ENCODE peak calls at places on chromosomes 1 and 21, in six cellular contexts. Z, A, V, Q, U and K are unnamed samples.

GRCh38 chr21:42223826-42224575 is 5.1 kb downstream of the ABCG1 start:
- DNase-seq in Z (no peak), A (no peak), V (no peak), Q (no peak), U (no peak), K (no peak)

GRCh38 chr1:24742090-24742938 is 2.9 kb upstream of the CLIC4 start:
- DNase-seq in Z (peak; percentile 47), A (peak; percentile 91), V (peak; percentile 79), Q (peak; percentile 87), U (peak; percentile 94), K (no peak)

GRCh38 chr1:67846538-67846937 is 13.3 kb upstream of the GNG12 start:
- DNase-seq in Z (no peak), A (no peak), V (no peak), Q (no peak), U (no peak), K (no peak)

GRCh38 chr1:25562101-25562927 is 18.9 kb downstream of the LDLRAP1 start:
- DNase-seq in Z (no peak), A (no peak), V (no peak), Q (no peak), U (no peak), K (no peak)

GRCh38 chr1:17196496-17197180 is 8.3 kb upstream of the PADI1 start:
- DNase-seq in Z (no peak), A (no peak), V (peak; percentile 19), Q (no peak), U (no peak), K (no peak)

GRCh38 chr21:17270234-17270633 is 242.6 kb upstream of the CXADR start:
- DNase-seq in Z (no peak), A (peak; percentile 49), V (no peak), Q (peak; percentile 7), U (peak; percentile 31), K (no peak)

GRCh38 chr1:1910651-1911389 is 4.2 kb upstream of the CALML6 start:
- DNase-seq in Z (no peak), A (no peak), V (peak; percentile 25), Q (no peak), U (no peak), K (no peak)

GRCh38 chr1:220281159-220281574 is 8.9 kb upstream of the RAB3GAP2 start:
- DNase-seq in Z (no peak), A (peak; percentile 45), V (no peak), Q (peak; percentile 73), U (peak; percentile 33), K (no peak)

GRCh38 chr1:71641903-71642302 is 561.1 kb upstream of the ZRANB2 start:
- DNase-seq in Z (no peak), A (no peak), V (no peak), Q (no peak), U (no peak), K (no peak)

GRCh38 chr1:14140800-14141526 is 441.0 kb downstream of the PRDM2 start:
- DNase-seq in Z (no peak), A (no peak), V (no peak), Q (no peak), U (no peak), K (no peak)

GRCh38 chr1:236733654-236734053 is 47.4 kb downstream of the ACTN2 start:
- DNase-seq in Z (no peak), A (no peak), V (no peak), Q (peak; percentile 7), U (no peak), K (no peak)

DNA sequence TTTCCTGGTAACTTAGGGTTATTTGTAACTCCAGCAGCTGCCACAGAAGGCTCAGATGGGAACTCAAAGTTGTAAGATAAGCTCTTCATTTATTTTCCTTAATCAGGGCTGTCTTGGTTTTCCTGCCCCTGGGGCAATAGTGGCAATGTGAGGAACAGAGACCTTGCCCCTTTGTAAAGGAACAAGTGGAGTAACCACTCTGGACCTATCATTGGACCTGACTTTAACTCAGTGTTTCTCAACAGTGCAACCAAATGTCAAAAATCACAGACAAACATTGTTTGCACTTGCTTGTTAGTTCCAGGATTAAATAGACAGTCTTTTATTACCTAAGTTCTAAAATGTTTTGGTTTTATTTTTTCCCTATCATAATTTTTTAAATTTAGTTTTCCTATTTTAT is 2.8 kb upstream of the FMO3 start:
- DNase-seq in Z (no peak), A (no peak), V (no peak), Q (no peak), U (no peak), K (no peak)
- H2BK15ac ChIP-seq in Z (no peak overlapping the region), A (no peak overlapping the region), V (no peak overlapping the region), Q (no peak overlapping the region), U (no peak overlapping the region), K (no peak overlapping the region)

GRCh38 chr1:246147471-246148461 is 359.3 kb downstream of the SMYD3 start:
- DNase-seq in Z (no peak), A (peak; percentile 21), V (peak; percentile 54), Q (no peak), U (no peak), K (no peak)
- H3K23ac ChIP-seq in Z (no peak overlapping the region), A (no peak overlapping the region), V (no peak overlapping the region), Q (no peak overlapping the region), U (no peak overlapping the region), K (no peak overlapping the region)

GRCh38 chr1:81254560-81254959 is 546.2 kb upstream of the ADGRL2 start:
- DNase-seq in Z (peak; percentile 43), A (peak; percentile 71), V (peak; percentile 68), Q (peak; percentile 10), U (no peak), K (no peak)
- H2BK15ac ChIP-seq in Z (no peak overlapping the region), A (no peak overlapping the region), V (no peak overlapping the region), Q (no peak overlapping the region), U (no peak overlapping the region), K (no peak overlapping the region)

GRCh38 chr1:116330342-116330652 is 42.7 kb upstream of the ATP1A1 start:
- DNase-seq in Z (no peak), A (no peak), V (no peak), Q (no peak), U (no peak), K (no peak)
- H3K23ac ChIP-seq in Z (no peak overlapping the region), A (no peak overlapping the region), V (no peak overlapping the region), Q (no peak overlapping the region), U (no peak overlapping the region), K (no peak overlapping the region)

DNA sequence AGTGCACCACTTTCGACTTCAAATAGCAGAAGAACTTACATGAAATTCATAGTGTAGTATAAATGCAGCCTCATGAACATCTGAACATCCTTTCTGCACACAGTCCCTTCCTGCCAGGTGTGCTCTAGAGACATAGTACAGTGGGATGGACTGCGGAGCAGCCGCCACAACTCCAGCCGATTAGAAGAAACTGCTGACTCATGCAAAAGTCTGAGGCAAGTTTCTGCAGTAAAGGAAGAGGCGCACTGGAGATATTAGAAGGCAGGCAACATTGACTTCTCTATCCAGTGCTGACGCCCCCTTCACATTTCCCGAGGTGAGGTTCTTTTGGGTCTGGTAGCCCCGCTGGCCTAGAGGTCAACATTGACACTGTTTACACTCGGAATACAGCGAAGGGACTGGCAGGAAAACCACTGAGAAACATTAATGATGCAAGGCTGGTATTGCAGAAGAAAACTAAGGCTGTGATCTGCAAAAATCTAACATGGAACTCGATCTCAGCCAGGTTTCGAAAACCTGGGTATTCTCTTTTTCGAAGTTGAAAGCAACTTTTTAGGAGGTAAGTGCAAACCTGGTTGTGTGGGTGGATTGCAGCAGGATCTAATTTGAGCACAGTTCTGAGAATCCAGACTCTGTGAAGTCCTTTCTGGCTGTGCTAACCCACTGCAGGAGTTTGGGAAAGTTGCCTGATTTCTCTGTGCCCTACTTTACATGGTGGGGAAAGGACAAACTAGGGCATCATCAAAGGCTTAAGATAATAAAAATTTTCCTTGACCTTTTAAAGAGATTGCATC is 90.7 kb downstream of the CDC7 start:
- DNase-seq in Z (no peak), A (no peak), V (no peak), Q (no peak), U (no peak), K (no peak)
- H2BK15ac ChIP-seq in Z (no peak overlapping the region), A (no peak overlapping the region), V (no peak overlapping the region), Q (no peak overlapping the region), U (no peak overlapping the region), K (no peak overlapping the region)

GRCh38 chr1:192877283-192877886 is 68.5 kb downstream of the RGS2 start:
- DNase-seq in Z (no peak), A (no peak), V (no peak), Q (peak; percentile 76), U (no peak), K (no peak)

GRCh38 chr1:192869308-192869940 is 60.6 kb downstream of the RGS2 start:
- DNase-seq in Z (no peak), A (no peak), V (no peak), Q (no peak), U (no peak), K (no peak)

GRCh38 chr1:192867180-192867579 is 58.3 kb downstream of the RGS2 start:
- DNase-seq in Z (no peak), A (no peak), V (no peak), Q (no peak), U (no peak), K (no peak)

GRCh38 chr1:192866224-192866868 is 57.5 kb downstream of the RGS2 start:
- DNase-seq in Z (no peak), A (no peak), V (no peak), Q (no peak), U (no peak), K (no peak)

DNA sequence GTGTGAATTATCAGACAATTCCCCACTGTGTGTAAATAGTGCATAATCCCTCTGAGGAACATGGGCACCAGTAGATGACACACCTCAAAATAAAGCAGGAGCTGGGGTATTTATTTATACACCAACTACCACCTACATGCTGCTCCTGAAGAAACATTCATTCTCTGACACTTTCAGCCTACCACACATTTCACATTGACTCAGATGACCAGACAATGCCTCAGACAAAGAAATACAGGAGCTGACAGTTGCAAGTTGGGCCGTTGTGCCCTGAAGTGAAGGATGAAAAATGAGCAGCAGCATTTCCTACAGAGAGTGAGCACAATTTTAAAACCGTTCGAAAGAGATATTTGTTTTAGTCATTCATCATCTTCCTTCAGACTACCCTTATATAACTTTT is 63.2 kb downstream of the RGS2 start:
- DNase-seq in Z (no peak), A (no peak), V (no peak), Q (no peak), U (no peak), K (no peak)
- H3K23ac ChIP-seq in Z (no peak overlapping the region), A (no peak overlapping the region), V (no peak overlapping the region), Q (no peak overlapping the region), U (no peak overlapping the region), K (no peak overlapping the region)

GRCh38 chr1:107810552-107810951 is 154.4 kb downstream of the VAV3 start:
- DNase-seq in Z (no peak), A (no peak), V (no peak), Q (no peak), U (no peak), K (no peak)
- H2BK15ac ChIP-seq in Z (no peak overlapping the region), A (no peak overlapping the region), V (no peak overlapping the region), Q (no peak overlapping the region), U (no peak overlapping the region), K (no peak overlapping the region)